ENCODE peak calls at places on chromosomes 6 and 20, in ten cellular contexts. Q is HepG2, S is cardiac muscle cell, Y is Caco-2, K is AG09309, W is psoas muscle, V is uterus, X is GM23338, A is PC-3, U is IMR-90. Z is an unnamed sample.

GRCh38 chr6:131309437-131309836 is 174.2 kb downstream of the AKAP7 start:
- DNase-seq in Q (no peak), S (no peak), Y (no peak), K (no peak), W (no peak), V (no peak), X (no peak), A (no peak), U (no peak), Z (no peak)

GRCh38 chr20:50385733-50386640 is 124.2 kb upstream of the PTPN1 start:
- DNase-seq in Q (no peak), S (no peak), Y (no peak), K (no peak), W (no peak), V (no peak), X (no peak), A (no peak), U (peak), Z (no peak)

GRCh38 chr20:61274326-61274725 is 22.3 kb downstream of the CDH4 start:
- DNase-seq in Q (no peak), S (no peak), Y (no peak), K (no peak), W (no peak), V (no peak), X (no peak), A (no peak), U (no peak), Z (no peak)

GRCh38 chr20:57654998-57655811 is 35.0 kb upstream of the ZBP1 start:
- DNase-seq in Q (no peak), S (no peak), Y (no peak), K (no peak), W (no peak), V (peak), X (peak), A (peak), U (no peak), Z (no peak)

GRCh38 chr6:106964954-106965353 is 9.6 kb downstream of the CD24 start:
- DNase-seq in Q (no peak), S (no peak), Y (no peak), K (no peak), W (no peak), V (no peak), X (no peak), A (no peak), U (no peak), Z (no peak)

GRCh38 chr6:73743556-73743955 is 47.6 kb downstream of the CD109 start:
- DNase-seq in Q (no peak), S (no peak), Y (no peak), K (no peak), W (no peak), V (no peak), X (no peak), A (no peak), U (peak), Z (no peak)

GRCh38 chr6:149033454-149034241 is 283.9 kb upstream of the TAB2 start:
- DNase-seq in Q (no peak), S (no peak), Y (no peak), K (no peak), W (no peak), V (no peak), X (no peak), A (no peak), U (no peak), Z (no peak)

GRCh38 chr6:89291256-89291819 is 23.8 kb downstream of the GABRR2 start:
- DNase-seq in Q (peak), S (no peak), Y (no peak), K (no peak), W (no peak), V (no peak), X (no peak), A (no peak), U (no peak), Z (no peak)

GRCh38 chr20:6857929-6858328 is 90.4 kb downstream of the BMP2 start:
- DNase-seq in Q (no peak), S (no peak), Y (no peak), K (no peak), W (no peak), V (no peak), X (no peak), A (no peak), U (no peak), Z (no peak)

GRCh38 chr20:61735503-61735785 is 330.2 kb downstream of the TAF4 start:
- DNase-seq in Q (no peak), S (no peak), Y (no peak), K (no peak), W (no peak), V (no peak), X (no peak), A (no peak), U (no peak), Z (no peak)

GRCh38 chr6:109762769-109763450 is 71.8 kb downstream of the FIG4 start:
- DNase-seq in Q (no peak), S (no peak), Y (no peak), K (no peak), W (no peak), V (no peak), X (no peak), A (no peak), U (peak), Z (no peak)

GRCh38 chr6:142871910-142872331 is 73.1 kb downstream of the HIVEP2 start:
- DNase-seq in Q (peak), S (no peak), Y (no peak), K (peak), W (no peak), V (no peak), X (no peak), A (peak), U (peak), Z (peak)

GRCh38 chr6:115898246-115898645 is 162.4 kb downstream of the FRK start:
- DNase-seq in Q (no peak), S (no peak), Y (no peak), K (no peak), W (no peak), V (no peak), X (no peak), A (no peak), U (no peak), Z (peak)

GRCh38 chr20:19750907-19751636 is 7.0 kb upstream of the RIN2 start:
- DNase-seq in Q (no peak), S (peak), Y (no peak), K (no peak), W (no peak), V (no peak), X (no peak), A (no peak), U (no peak), Z (no peak)

GRCh38 chr6:40543776-40544175 is 43.4 kb downstream of the LRFN2 start:
- DNase-seq in Q (no peak), S (no peak), Y (no peak), K (no peak), W (no peak), V (no peak), X (no peak), A (no peak), U (no peak), Z (no peak)

GRCh38 chr20:48375804-48376203 is 452.0 kb downstream of the PREX1 start:
- DNase-seq in Q (peak), S (no peak), Y (no peak), K (no peak), W (no peak), V (no peak), X (no peak), A (no peak), U (no peak), Z (no peak)

GRCh38 chr20:33990075-33990474 is 3.6 kb upstream of the RALY start:
- DNase-seq in Q (no peak), S (no peak), Y (no peak), K (no peak), W (no peak), V (no peak), X (no peak), A (no peak), U (no peak), Z (no peak)

DNA sequence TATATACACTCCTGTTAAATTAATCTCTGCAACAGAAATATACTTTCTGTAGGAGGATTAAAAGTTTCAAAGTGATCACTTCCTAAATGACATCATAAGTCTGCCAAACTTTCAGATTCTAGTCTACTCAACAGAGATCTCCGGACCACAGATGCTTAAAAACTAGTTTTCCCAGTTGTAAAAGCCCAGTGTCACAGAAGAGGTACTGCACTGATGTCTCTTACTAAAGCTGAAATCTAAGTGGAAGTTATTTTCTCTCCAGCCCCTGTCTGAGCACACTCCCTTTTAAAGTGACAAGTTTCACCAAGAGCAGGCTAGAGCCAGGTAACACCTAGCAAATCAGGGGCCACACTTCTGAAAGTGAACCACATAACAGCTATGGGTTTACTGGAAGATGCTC is 71.6 kb upstream of the DST start:
- DNase-seq in Q (no peak), S (no peak), Y (no peak), K (no peak), W (no peak), V (no peak), X (no peak), A (peak), U (no peak), Z (no peak)
- TF ChIP-seq CTCF in Q (no peak), S (no peak), Y (no peak), K (no peak), W (no peak), V (no peak), X (no peak), A (no peak), U (no peak), Z (no peak)

GRCh38 chr6:99746261-99746895 is 139.7 kb downstream of the PRDM13 start:
- DNase-seq in Q (peak), S (peak), Y (peak), K (peak), W (peak), V (peak), X (peak), A (peak), U (peak), Z (peak)
- H3K4me3 ChIP-seq in Q (no peak), S (no peak), Y (no peak), K (no peak), W (no peak), V (no peak), X (no peak), A (no peak), U (no peak), Z (no peak)

GRCh38 chr6:130134594-130134993 is 88.2 kb downstream of the SAMD3 start:
- DNase-seq in Q (no peak), S (no peak), Y (no peak), K (no peak), W (no peak), V (no peak), X (no peak), A (no peak), U (peak), Z (no peak)
- TF ChIP-seq CTCF in Q (no peak), S (no peak), Y (no peak), K (no peak), W (no peak), V (no peak), X (no peak), A (no peak), U (no peak), Z (no peak)

DNA sequence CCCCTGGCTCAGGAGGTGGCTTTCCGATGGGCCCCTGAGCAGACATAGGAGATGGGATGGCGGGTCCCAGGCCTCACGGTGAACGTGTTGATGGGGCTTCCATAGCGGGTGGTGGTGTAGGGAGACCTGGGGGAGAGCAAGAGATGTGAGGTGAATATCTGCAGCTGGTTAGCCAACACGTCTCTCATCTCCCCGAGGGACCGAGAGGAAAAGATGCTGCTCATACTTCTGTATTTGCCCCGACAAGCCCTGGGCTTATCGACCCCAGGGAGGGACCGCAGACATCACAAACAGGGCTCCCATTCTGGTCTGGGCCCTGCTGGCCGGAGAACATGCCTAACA is 38.7 kb downstream of the C6orf132 start:
- DNase-seq in Q (no peak), S (no peak), Y (no peak), K (no peak), W (no peak), V (no peak), X (no peak), A (no peak), U (no peak), Z (no peak)
- H3K4me3 ChIP-seq in Q (no peak), S (no peak), Y (no peak), K (no peak), W (no peak), V (no peak), X (peak), A (no peak), U (no peak), Z (no peak)